ENCODE peak calls at places on chromosomes 5 and 9, in six cellular contexts. W is fibroblast of lung, C is cardiac muscle cell, Y is tibial artery, X is WERI-Rb-1, I is fibroblast of mammary gland. V is an unnamed sample.

GRCh38 chr9:120662513-120662912 is 51.8 kb downstream of the MEGF9 start:
- DNase-seq in W (no peak), C (no peak), Y (no peak), X (no peak), I (no peak), V (no peak)

GRCh38 chr5:132363431-132364112 is 5.9 kb upstream of the SLC22A5 start:
- DNase-seq in W (peak), C (peak), Y (peak), X (no peak), I (peak), V (no peak)

GRCh38 chr5:55110156-55110680 is 7.8 kb downstream of the GZMA start:
- DNase-seq in W (no peak), C (no peak), Y (no peak), X (no peak), I (no peak), V (no peak)

GRCh38 chr5:153704110-153704509 is 213.6 kb downstream of the GRIA1 start:
- DNase-seq in W (no peak), C (no peak), Y (no peak), X (peak), I (no peak), V (no peak)

GRCh38 chr9:84397822-84398221 is 57.3 kb upstream of the SLC28A3 start:
- DNase-seq in W (peak), C (peak), Y (no peak), X (no peak), I (peak), V (peak)

GRCh38 chr5:143635146-143635752 is 176.7 kb upstream of the HMHB1 start:
- DNase-seq in W (peak), C (peak), Y (no peak), X (no peak), I (peak), V (no peak)

GRCh38 chr9:5510360-5510931 is at the start of gene PDCD1LG2:
- DNase-seq in W (peak), C (peak), Y (no peak), X (no peak), I (peak), V (no peak)

GRCh38 chr5:69468631-69469030 is 24.0 kb upstream of the OCLN start:
- DNase-seq in W (no peak), C (no peak), Y (no peak), X (no peak), I (no peak), V (no peak)

GRCh38 chr5:14900661-14901461 is 29.3 kb upstream of the ANKH start:
- DNase-seq in W (peak), C (peak), Y (no peak), X (no peak), I (peak), V (peak)

GRCh38 chr9:113409481-113409880 is 994 bp downstream of the POLE3 start:
- DNase-seq in W (peak), C (no peak), Y (no peak), X (no peak), I (no peak), V (no peak)

GRCh38 chr5:5065472-5065871 is 74.7 kb upstream of the ADAMTS16 start:
- DNase-seq in W (no peak), C (no peak), Y (no peak), X (no peak), I (no peak), V (no peak)

GRCh38 chr9:25261445-25261844 is 416.8 kb downstream of the TUSC1 start:
- DNase-seq in W (no peak), C (no peak), Y (no peak), X (no peak), I (no peak), V (no peak)
- TF ChIP-seq CTCF in W (no peak), C (no peak), Y (no peak), X (no peak), I (no peak), V (no peak)

GRCh38 chr9:98038958-98039357 is 17.6 kb upstream of the NANS start:
- DNase-seq in W (no peak), C (no peak), Y (no peak), X (no peak), I (no peak), V (no peak)
- TF ChIP-seq CTCF in W (no peak), C (no peak), Y (no peak), X (no peak), I (no peak), V (no peak)

GRCh38 chr5:120093178-120093577 is 370.9 kb upstream of the PRR16 start:
- DNase-seq in W (no peak), C (no peak), Y (no peak), X (no peak), I (peak), V (no peak)
- TF ChIP-seq CTCF in W (no peak), C (no peak), Y (no peak), X (no peak), I (no peak), V (no peak)

DNA sequence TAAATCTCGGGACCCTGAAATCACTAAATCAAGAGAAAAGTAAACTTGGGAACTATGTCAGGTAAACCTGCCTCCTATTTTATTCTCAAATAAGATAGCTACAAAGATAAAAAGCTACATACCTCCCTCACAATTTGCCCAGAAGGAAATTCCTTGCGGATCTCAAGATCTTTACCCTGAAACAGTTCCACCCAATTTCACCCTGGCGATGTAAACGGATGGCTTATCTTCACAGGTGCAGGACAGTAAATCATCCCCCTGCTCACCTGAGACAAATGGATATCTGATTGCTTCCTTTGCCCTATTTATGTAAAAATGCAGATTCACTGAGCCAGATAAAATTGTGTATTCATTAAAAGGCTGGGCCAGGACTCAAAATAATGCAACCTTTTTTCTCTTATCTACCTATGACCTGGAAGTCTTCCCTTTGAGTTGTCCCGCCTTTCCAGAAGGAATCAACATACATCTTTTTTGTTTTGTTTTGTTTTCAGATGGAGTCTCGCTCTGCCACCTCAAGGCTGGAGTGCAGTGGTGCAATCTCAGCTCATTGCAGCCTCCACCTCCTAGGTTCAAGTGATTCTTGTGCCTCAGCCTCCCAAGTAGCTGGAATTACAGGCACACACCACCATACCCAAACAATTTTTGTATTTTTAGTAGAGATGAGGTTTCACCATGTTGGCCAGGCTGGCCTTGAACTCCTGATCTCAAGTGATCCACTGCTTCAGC is 13.8 kb downstream of the TMEM267 start:
- DNase-seq in W (no peak), C (no peak), Y (no peak), X (no peak), I (no peak), V (no peak)
- TF ChIP-seq CTCF in W (no peak), C (no peak), Y (no peak), X (no peak), I (no peak), V (no peak)

GRCh38 chr5:78127875-78128274 is 166.6 kb downstream of the AP3B1 start:
- DNase-seq in W (no peak), C (no peak), Y (no peak), X (no peak), I (no peak), V (no peak)
- TF ChIP-seq CTCF in W (no peak), C (no peak), Y (no peak), X (no peak), I (peak), V (no peak)

GRCh38 chr9:133144142-133144886 is 19.4 kb downstream of the GBGT1 start:
- DNase-seq in W (peak), C (peak), Y (peak), X (peak), I (peak), V (no peak)

GRCh38 chr9:133143639-133144141 is 20.0 kb downstream of the GBGT1 start:
- DNase-seq in W (no peak), C (no peak), Y (no peak), X (no peak), I (no peak), V (no peak)

GRCh38 chr9:133146746-133147411 is 16.8 kb downstream of the GBGT1 start:
- DNase-seq in W (no peak), C (no peak), Y (no peak), X (no peak), I (no peak), V (no peak)

GRCh38 chr9:133142657-133143592 is 20.8 kb downstream of the GBGT1 start:
- DNase-seq in W (no peak), C (no peak), Y (no peak), X (peak), I (no peak), V (no peak)

GRCh38 chr9:133144887-133145466 is 18.7 kb downstream of the GBGT1 start:
- DNase-seq in W (no peak), C (no peak), Y (no peak), X (no peak), I (no peak), V (no peak)
- TF ChIP-seq CTCF in W (no peak), C (no peak), Y (no peak), X (no peak), I (no peak), V (no peak)

GRCh38 chr5:9619331-9620092 is 10.6 kb downstream of the TAS2R1 start:
- DNase-seq in W (no peak), C (no peak), Y (no peak), X (no peak), I (no peak), V (no peak)

GRCh38 chr5:9613360-9613759 is 16.8 kb downstream of the TAS2R1 start:
- DNase-seq in W (no peak), C (no peak), Y (no peak), X (no peak), I (no peak), V (no peak)

GRCh38 chr5:9621379-9621903 is 8.7 kb downstream of the TAS2R1 start:
- DNase-seq in W (peak), C (peak), Y (no peak), X (no peak), I (peak), V (peak)

GRCh38 chr5:9617191-9617590 is 13.0 kb downstream of the TAS2R1 start:
- DNase-seq in W (no peak), C (no peak), Y (no peak), X (peak), I (no peak), V (no peak)

GRCh38 chr5:9617739-9618504 is 12.2 kb downstream of the TAS2R1 start:
- DNase-seq in W (no peak), C (no peak), Y (no peak), X (no peak), I (no peak), V (no peak)
- TF ChIP-seq CTCF in W (no peak), C (no peak), Y (no peak), X (peak), I (no peak), V (no peak)

V was measured in AG09319.